ENCODE peak calls at places on chromosomes 12 and 14, in eight cellular contexts. Z is hepatocyte, X is body of pancreas, O is pancreas, H is MM.1S, G is IMR-90, I is GM23338, J is tibial artery. C is an unnamed sample.

GRCh38 chr12:101097829-101098580 is 112.0 kb downstream of the SLC5A8 start:
- DNase-seq in Z (no peak), X (no peak), O (no peak), H (no peak), G (no peak), I (no peak), J (no peak), C (no peak)

GRCh38 chr12:54439521-54440255 is 20.6 kb upstream of the ITGA5 start:
- DNase-seq in Z (peak), X (no peak), O (no peak), H (peak), G (peak), I (peak), J (no peak), C (peak)

GRCh38 chr12:79665488-79665887 is 25.3 kb downstream of the PAWR start:
- DNase-seq in Z (no peak), X (no peak), O (no peak), H (no peak), G (no peak), I (no peak), J (no peak), C (no peak)

GRCh38 chr12:32134144-32134888 is 27.7 kb downstream of the BICD1 start:
- DNase-seq in Z (no peak), X (no peak), O (no peak), H (peak), G (peak), I (peak), J (no peak), C (no peak)

GRCh38 chr12:22631863-22632463 is 7.0 kb downstream of the ETNK1 start:
- DNase-seq in Z (peak), X (no peak), O (no peak), H (peak), G (peak), I (peak), J (no peak), C (no peak)

GRCh38 chr14:32022938-32023466 is 54.1 kb upstream of the ARHGAP5 start:
- DNase-seq in Z (no peak), X (peak), O (no peak), H (no peak), G (no peak), I (no peak), J (no peak), C (no peak)

GRCh38 chr14:81955123-81955522 is 421.5 kb upstream of the SEL1L start:
- DNase-seq in Z (no peak), X (no peak), O (no peak), H (no peak), G (no peak), I (no peak), J (no peak), C (no peak)

GRCh38 chr14:101476931-101477553 is 84.3 kb upstream of the DIO3 start:
- DNase-seq in Z (peak), X (peak), O (peak), H (no peak), G (no peak), I (peak), J (peak), C (peak)

GRCh38 chr14:103343164-103343879 is 9.3 kb downstream of the EIF5 start:
- DNase-seq in Z (no peak), X (no peak), O (no peak), H (no peak), G (no peak), I (no peak), J (no peak), C (no peak)

GRCh38 chr12:110640275-110641025 is 26.5 kb downstream of the TCTN1 start:
- DNase-seq in Z (no peak), X (no peak), O (no peak), H (no peak), G (no peak), I (no peak), J (no peak), C (no peak)

GRCh38 chr12:91866566-91866965 is 279.1 kb downstream of the BTG1 start:
- DNase-seq in Z (no peak), X (no peak), O (no peak), H (no peak), G (no peak), I (no peak), J (no peak), C (no peak)

GRCh38 chr12:120468271-120468845 is 1.2 kb downstream of the SRSF9 start:
- DNase-seq in Z (peak), X (peak), O (peak), H (no peak), G (peak), I (peak), J (peak), C (peak)

GRCh38 chr12:11729439-11730150 is 80.1 kb downstream of the ETV6 start:
- DNase-seq in Z (no peak), X (no peak), O (no peak), H (no peak), G (no peak), I (no peak), J (no peak), C (no peak)

GRCh38 chr12:3837049-3837448 is 36.1 kb downstream of the PARP11 start:
- DNase-seq in Z (no peak), X (no peak), O (no peak), H (no peak), G (no peak), I (peak), J (no peak), C (no peak)

GRCh38 chr12:113136128-113136989 is 798 bp upstream of the RASAL1 start:
- DNase-seq in Z (no peak), X (peak), O (no peak), H (no peak), G (no peak), I (peak), J (no peak), C (no peak)
- H3K4me3 ChIP-seq in Z (no peak), X (no peak), O (peak), H (no peak), G (no peak), I (peak), J (no peak), C (no peak)

DNA sequence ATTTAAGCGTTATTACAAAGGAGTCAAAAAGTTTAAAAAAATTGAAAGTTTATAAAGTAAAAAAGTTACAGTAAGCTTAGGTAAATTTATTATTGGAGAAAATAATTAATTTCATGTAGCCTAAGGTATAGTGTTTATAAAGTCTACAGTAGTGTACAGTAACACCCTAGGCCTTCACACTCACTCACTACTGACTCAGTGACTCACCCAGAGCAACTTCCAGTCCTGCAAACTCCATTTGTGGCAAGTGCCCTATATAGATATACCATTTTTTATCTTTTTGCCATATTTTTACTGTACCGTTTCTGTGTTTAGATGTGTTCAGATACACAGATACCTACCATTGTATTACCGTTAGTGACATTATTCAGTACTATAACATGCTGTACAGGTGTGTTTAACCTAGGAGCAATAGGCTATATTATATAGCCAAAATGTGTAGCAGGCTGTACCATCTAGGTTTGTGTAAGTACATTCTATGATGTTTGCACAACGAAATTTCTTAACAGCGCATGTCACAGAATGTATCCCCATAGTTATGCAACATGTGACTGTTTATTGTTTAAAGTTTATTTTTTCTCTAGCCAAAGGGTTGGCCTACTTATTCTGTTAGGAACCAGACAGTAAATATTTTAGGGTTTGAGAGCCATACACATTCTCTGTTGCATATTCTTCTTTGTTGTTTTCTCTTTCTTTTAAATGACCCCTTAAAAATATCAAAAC is 155.5 kb downstream of the PCNX1 start:
- DNase-seq in Z (no peak), X (no peak), O (no peak), H (no peak), G (peak), I (no peak), J (no peak), C (no peak)
- H3K27ac ChIP-seq in Z (no peak), X (no peak), O (no peak), H (no peak), G (no peak), I (no peak), J (no peak), C (no peak)

GRCh38 chr14:44960646-44961045 is 1.1 kb downstream of the KLHL28 start:
- DNase-seq in Z (no peak), X (no peak), O (no peak), H (no peak), G (no peak), I (no peak), J (no peak), C (no peak)

GRCh38 chr14:44961730-44962572 is at the start of the genes KLHL28 and TOGARAM1:
- DNase-seq in Z (peak), X (peak), O (peak), H (peak), G (peak), I (peak), J (peak), C (peak)

GRCh38 chr14:44960146-44960545 is 1.6 kb downstream of the KLHL28 start:
- DNase-seq in Z (no peak), X (no peak), O (no peak), H (no peak), G (no peak), I (no peak), J (no peak), C (no peak)

GRCh38 chr14:44961151-44961729 is 507 bp downstream of the KLHL28 start:
- DNase-seq in Z (peak), X (peak), O (peak), H (peak), G (peak), I (peak), J (peak), C (peak)

DNA sequence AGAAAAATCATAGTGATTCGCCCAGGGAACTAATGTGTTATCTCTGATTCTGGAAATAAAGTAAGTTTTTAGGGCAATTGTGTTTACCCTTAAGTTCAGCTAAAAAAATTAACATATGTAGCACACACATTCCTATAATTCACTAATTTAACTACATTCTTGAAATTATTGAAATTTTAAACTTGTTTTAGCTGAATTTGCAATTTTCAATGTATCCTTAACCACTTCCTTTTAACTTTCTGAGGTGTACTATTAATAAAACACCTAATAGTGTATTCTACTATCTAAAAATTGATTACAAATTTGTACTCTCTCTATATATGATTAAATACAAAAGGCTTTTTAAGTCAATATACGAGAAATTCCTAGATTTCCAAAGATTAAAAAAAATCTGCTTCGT is 2.2 kb downstream of the KLHL28 start:
- DNase-seq in Z (no peak), X (no peak), O (no peak), H (no peak), G (no peak), I (no peak), J (no peak), C (no peak)
- H3K4me3 ChIP-seq in Z (peak), X (no peak), O (no peak), H (peak), G (no peak), I (peak), J (peak), C (peak)

DNA sequence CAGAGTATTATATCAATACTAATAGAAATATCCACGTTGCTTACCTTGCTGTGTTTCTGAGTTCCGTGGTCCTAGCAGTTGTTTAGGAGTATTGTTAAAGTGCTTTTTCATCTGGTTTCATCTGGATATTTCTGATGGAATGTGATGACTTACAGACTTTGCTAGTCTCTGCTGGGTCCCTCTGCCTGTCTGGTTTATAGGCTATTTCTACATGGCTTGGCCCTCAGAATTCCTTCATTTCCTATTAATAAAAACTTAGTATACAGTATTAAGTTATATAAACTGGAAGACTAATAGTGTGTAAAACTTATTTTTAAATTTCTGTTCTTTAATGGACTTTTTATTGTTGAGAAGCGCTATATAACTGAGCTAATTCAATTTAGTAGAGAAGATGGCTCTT is at the start of gene SMCO3:
- DNase-seq in Z (no peak), X (no peak), O (no peak), H (no peak), G (no peak), I (no peak), J (no peak), C (no peak)
- H3K27ac ChIP-seq in Z (peak), X (no peak), O (no peak), H (no peak), G (no peak), I (no peak), J (no peak), C (no peak)

DNA sequence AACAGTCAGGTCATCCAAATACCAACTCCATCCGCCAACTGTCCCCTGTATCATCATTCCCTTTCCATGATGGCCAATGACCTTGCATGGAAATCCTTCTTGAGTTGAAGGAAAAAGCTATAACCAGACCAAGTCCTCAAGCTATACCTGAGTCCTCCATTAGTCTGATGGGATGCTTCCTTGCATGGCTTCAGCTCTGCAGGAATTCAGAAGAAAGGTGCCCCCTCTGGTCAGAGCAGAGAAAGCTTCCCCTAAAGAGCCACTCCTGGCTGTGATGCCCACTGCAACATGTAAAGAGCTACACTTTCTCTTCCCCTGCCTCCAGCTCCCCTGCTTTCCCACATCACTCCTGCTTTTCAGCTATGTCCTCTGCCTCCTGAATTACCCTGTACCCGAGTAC is 43.1 kb upstream of the FKBP4 start:
- DNase-seq in Z (no peak), X (no peak), O (no peak), H (no peak), G (no peak), I (peak), J (no peak), C (no peak)
- H3K4me3 ChIP-seq in Z (no peak), X (no peak), O (no peak), H (no peak), G (no peak), I (no peak), J (no peak), C (no peak)

DNA sequence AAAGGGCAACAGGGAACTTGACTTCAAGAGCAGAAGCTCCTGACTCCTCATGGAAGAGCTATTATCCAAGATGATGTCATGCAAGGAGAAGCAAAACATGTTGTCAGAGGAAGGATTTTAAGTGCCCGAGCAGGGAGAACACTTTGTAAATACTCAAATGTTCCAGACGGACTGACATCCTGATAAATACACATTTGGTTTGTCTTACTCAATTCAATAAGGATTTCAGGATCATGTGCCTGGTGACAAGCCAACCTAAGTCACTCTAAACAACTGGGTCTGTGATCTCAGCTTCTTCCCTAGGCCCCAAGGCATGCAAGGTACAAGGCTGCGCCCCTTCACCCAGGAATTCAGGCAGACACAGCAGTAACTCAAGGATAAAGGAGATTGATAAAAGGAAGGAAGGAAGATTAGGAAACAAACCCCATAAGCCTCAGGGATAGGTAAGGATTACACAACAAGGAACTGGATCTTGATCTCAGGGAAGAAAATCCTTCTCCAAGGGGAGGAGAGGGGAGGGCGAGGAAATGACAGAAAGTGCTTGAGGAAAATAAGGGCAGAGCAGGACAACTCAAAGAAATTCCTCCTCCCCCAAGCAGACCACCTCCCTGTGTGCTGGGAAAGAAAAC is 26.9 kb upstream of the CEBPE start:
- DNase-seq in Z (peak), X (no peak), O (no peak), H (no peak), G (no peak), I (no peak), J (no peak), C (no peak)
- H3K27ac ChIP-seq in Z (peak), X (no peak), O (no peak), H (no peak), G (no peak), I (no peak), J (peak), C (peak)

GRCh38 chr14:105195533-105196227 is 14.6 kb upstream of the NUDT14 start:
- DNase-seq in Z (no peak), X (no peak), O (no peak), H (no peak), G (no peak), I (no peak), J (no peak), C (no peak)
- H3K4me3 ChIP-seq in Z (no peak), X (no peak), O (no peak), H (no peak), G (no peak), I (peak), J (no peak), C (no peak)